ENCODE peak calls at places on chromosomes 2 and 18, in four cellular contexts. M, T, E and C are unnamed samples.

GRCh38 chr2:222835823-222836151 is 25.0 kb upstream of the ACSL3 start:
- DNase-seq in M (no peak), T (no peak), E (no peak), C (no peak)

GRCh38 chr2:47002031-47002430 is 86.4 kb upstream of the MCFD2 start:
- DNase-seq in M (no peak), T (no peak), E (no peak), C (no peak)

GRCh38 chr18:56804395-56804794 is 153.2 kb downstream of the WDR7 start:
- DNase-seq in M (no peak), T (no peak), E (no peak), C (no peak)

GRCh38 chr2:236240228-236240990 is 23.8 kb downstream of the ASB18 start:
- DNase-seq in M (no peak), T (no peak), E (peak), C (peak)

GRCh38 chr2:41736105-41736567 is 311.7 kb upstream of the PKDCC start:
- DNase-seq in M (no peak), T (no peak), E (no peak), C (no peak)

GRCh38 chr2:122072666-122073065 is 317.2 kb downstream of the TSN start:
- DNase-seq in M (no peak), T (no peak), E (no peak), C (no peak)

GRCh38 chr2:197219636-197220035 is 90.9 kb downstream of the ANKRD44 start:
- DNase-seq in M (no peak), T (no peak), E (no peak), C (no peak)

GRCh38 chr2:133568598-133568997 is 335 bp upstream of the NCKAP5 start:
- DNase-seq in M (no peak), T (no peak), E (no peak), C (no peak)

GRCh38 chr2:161557538-161557937 is 66.7 kb upstream of the SLC4A10 start:
- DNase-seq in M (no peak), T (no peak), E (no peak), C (no peak)

GRCh38 chr2:230226090-230226551 is 585 bp downstream of the SP140 start:
- DNase-seq in M (no peak), T (no peak), E (no peak), C (no peak)

GRCh38 chr18:31225668-31226067 is 63.0 kb upstream of the DSC1 start:
- DNase-seq in M (no peak), T (no peak), E (no peak), C (peak)

GRCh38 chr2:108640731-108641130 is 78.6 kb upstream of the RANBP2 start:
- DNase-seq in M (no peak), T (no peak), E (no peak), C (no peak)

GRCh38 chr2:71576541-71576940 is 123.2 kb downstream of the DYSF start:
- DNase-seq in M (no peak), T (no peak), E (peak), C (peak)

GRCh38 chr2:62578837-62579640 is 73.0 kb upstream of the TMEM17 start:
- DNase-seq in M (no peak), T (no peak), E (no peak), C (no peak)

GRCh38 chr18:21100141-21100540 is 11.5 kb downstream of the ROCK1 start:
- DNase-seq in M (no peak), T (no peak), E (no peak), C (no peak)

GRCh38 chr2:175806115-175806470 is 196.0 kb downstream of the LNPK start:
- DNase-seq in M (no peak), T (no peak), E (no peak), C (no peak)

GRCh38 chr2:42967959-42968674 is 175.7 kb upstream of the HAAO start:
- DNase-seq in M (no peak), T (no peak), E (peak), C (peak)

GRCh38 chr18:59358611-59359575 is at the start of gene LMAN1:
- DNase-seq in M (peak), T (peak), E (peak), C (peak)

GRCh38 chr2:219109468-219109867 is 48.7 kb upstream of the IHH start:
- DNase-seq in M (no peak), T (no peak), E (no peak), C (no peak)

GRCh38 chr18:58501033-58501432 is 127.9 kb downstream of the ALPK2 start:
- DNase-seq in M (no peak), T (no peak), E (no peak), C (no peak)

GRCh38 chr18:44700652-44701051 is 20.0 kb downstream of the SETBP1 start:
- DNase-seq in M (no peak), T (no peak), E (peak), C (no peak)

GRCh38 chr18:49059028-49059670 is 108.4 kb upstream of the SMAD7 start:
- DNase-seq in M (no peak), T (no peak), E (no peak), C (no peak)

GRCh38 chr2:143705108-143705686 is 576.0 kb downstream of the ARHGAP15 start:
- DNase-seq in M (no peak), T (no peak), E (no peak), C (no peak)

GRCh38 chr2:146602856-146603255 is 1242.0 kb upstream of the ACVR2A start:
- DNase-seq in M (no peak), T (no peak), E (no peak), C (no peak)